ENCODE peak calls at places on chromosomes 1 and 21, in five cellular contexts. S is stimulated activated CD4-positive, alpha-beta T cell treated with anti-CD3 and anti-CD28 coated beads, Interleukin-2, amount 100 ng/mL, for 24 hours; M is KG1; J is kidney; A is stimulated activated CD8-positive, alpha-beta memory T cell treated with anti-CD3 and anti-CD28 coated beads, Interleukin-7, amount 100 ng/mL, for 1 hour. Z is an unnamed sample.
A peak's percentile ranks its signal among the peaks of the same experiment; 100 is the strongest.

GRCh38 chr1:111847519-111847918 is 91.8 kb downstream of the DDX20 start:
- DNase-seq in J (no peak), A (no peak), M (no peak), S (no peak), Z (no peak)

GRCh38 chr21:43818685-43819084 is 29.3 kb downstream of the RRP1 start:
- DNase-seq in S (no peak), J (peak; percentile 14), A (no peak), M (no peak), Z (peak; percentile 27)

GRCh38 chr1:217369996-217370551 is 260.8 kb downstream of the GPATCH2 start:
- DNase-seq in S (no peak), M (no peak), A (no peak), J (no peak), Z (no peak)

GRCh38 chr1:118185083-118185899 is at the start of gene SPAG17:
- DNase-seq in S (no peak), J (peak; percentile 93), A (no peak), M (no peak), Z (peak; percentile 64)

GRCh38 chr1:45522324-45523104 is 830 bp upstream of the PRDX1 start:
- DNase-seq in A (no peak), S (no peak), J (peak; percentile 77), M (no peak), Z (no peak)

GRCh38 chr1:220013497-220013896 is 32.8 kb downstream of the EPRS1 start:
- DNase-seq in A (no peak), M (no peak), S (no peak), J (no peak), Z (no peak)

GRCh38 chr1:115828101-115829022 is 12.6 kb downstream of the NHLH2 start:
- DNase-seq in S (no peak), J (no peak), M (no peak), A (no peak), Z (peak; percentile 74)

GRCh38 chr1:54421101-54421504 is 14.9 kb upstream of the SSBP3 start:
- DNase-seq in M (no peak), A (no peak), S (no peak), J (no peak), Z (no peak)

GRCh38 chr1:191240925-191241324 is 763.3 kb upstream of the BRINP3 start:
- DNase-seq in A (no peak), M (no peak), S (no peak), J (no peak), Z (no peak)

GRCh38 chr1:204072951-204073836 is at the start of gene SOX13:
- DNase-seq in M (peak; percentile 16), A (no peak), S (no peak), J (peak; percentile 97), Z (peak; percentile 91)

GRCh38 chr1:203072911-203073310 is 12.9 kb downstream of the MYOG start:
- DNase-seq in M (no peak), J (no peak), S (no peak), A (no peak), Z (no peak)

GRCh38 chr1:161367684-161368398 is at the start of gene CFAP126:
- DNase-seq in S (peak; percentile 24), A (no peak), J (peak; percentile 78), M (no peak), Z (no peak)

GRCh38 chr21:33598051-33598450 is 9.6 kb upstream of the DONSON start:
- DNase-seq in S (no peak), J (no peak), A (no peak), M (no peak), Z (no peak)

GRCh38 chr21:45305831-45306230 is 18.1 kb upstream of the POFUT2 start:
- DNase-seq in A (no peak), M (no peak), S (no peak), J (peak; percentile 28), Z (peak; percentile 47)

GRCh38 chr1:164949758-164950452 is 390.9 kb downstream of the PBX1 start:
- DNase-seq in M (no peak), J (no peak), A (no peak), S (no peak), Z (no peak)

GRCh38 chr1:202968895-202969295 is 1.8 kb upstream of the CYB5R1 start:
- DNase-seq in S (no peak), J (no peak), A (no peak), M (peak; percentile 89), Z (no peak)

GRCh38 chr1:19254416-19254815 is 2.8 kb downstream of the MRTO4 start:
- DNase-seq in M (no peak), S (no peak), J (no peak), A (no peak), Z (no peak)

GRCh38 chr1:66368261-66368660 is 165.7 kb upstream of the SGIP1 start:
- DNase-seq in S (no peak), A (no peak), J (no peak), M (no peak), Z (no peak)

GRCh38 chr1:110559157-110559556 is 40.2 kb upstream of the KCNA10 start:
- DNase-seq in J (no peak), M (no peak), S (no peak), A (no peak), Z (no peak)

GRCh38 chr1:20373764-20374163 is 83.1 kb downstream of the VWA5B1 start:
- DNase-seq in J (no peak), A (no peak), M (no peak), S (no peak), Z (no peak)

GRCh38 chr1:59692591-59692990 is 122.2 kb upstream of the HOOK1 start:
- DNase-seq in A (no peak), J (no peak), S (no peak), M (no peak), Z (peak; percentile 47)

GRCh38 chr1:212586429-212587303 is 21.9 kb upstream of the ATF3 start:
- DNase-seq in M (no peak), A (no peak), J (no peak), S (no peak), Z (no peak)

GRCh38 chr21:43639470-43640178 is 19.7 kb downstream of the HSF2BP start:
- DNase-seq in S (no peak), M (no peak), A (no peak), J (no peak), Z (no peak)

GRCh38 chr1:214548988-214549387 is 2.4 kb downstream of the PTPN14 start:
- DNase-seq in J (no peak), A (no peak), S (no peak), M (no peak), Z (no peak)

GRCh38 chr1:204294371-204294770 is 65.4 kb downstream of the PLEKHA6 start:
- DNase-seq in M (no peak), J (no peak), S (no peak), A (no peak), Z (no peak)

GRCh38 chr1:157181790-157182189 is 43.6 kb upstream of the ETV3 start:
- DNase-seq in M (no peak), S (no peak), A (no peak), J (no peak), Z (no peak)

GRCh38 chr21:17119466-17120297 is 393.2 kb upstream of the CXADR start:
- DNase-seq in M (no peak), S (no peak), A (no peak), J (no peak), Z (no peak)

GRCh38 chr1:25748531-25749205 is 51.3 kb upstream of the SELENON start:
- DNase-seq in M (no peak), S (no peak), A (no peak), J (no peak), Z (no peak)

GRCh38 chr1:200290010-200290685 is 119.7 kb downstream of the ZNF281 start:
- DNase-seq in S (no peak), M (no peak), A (no peak), J (no peak), Z (no peak)

GRCh38 chr1:58932820-58933598 is 149.2 kb upstream of the JUN start:
- DNase-seq in S (no peak), J (peak; percentile 93), A (no peak), M (no peak), Z (peak; percentile 58)

GRCh38 chr21:40671721-40672120 is 175.2 kb downstream of the DSCAM start:
- DNase-seq in J (no peak), M (no peak), A (no peak), S (no peak), Z (no peak)

GRCh38 chr1:71717186-71717585 is 565.2 kb downstream of the NEGR1 start:
- DNase-seq in S (no peak), M (no peak), A (no peak), J (no peak), Z (no peak)

GRCh38 chr1:33433509-33434362 is 2.8 kb upstream of the PHC2 start:
- DNase-seq in M (peak; percentile 43), J (peak; percentile 66), S (no peak), A (no peak), Z (no peak)

GRCh38 chr1:5611431-5611830 is 380.8 kb downstream of the NPHP4 start:
- DNase-seq in A (no peak), M (no peak), S (no peak), J (no peak), Z (no peak)

GRCh38 chr1:48492392-48492791 is 20.4 kb upstream of the SPATA6 start:
- DNase-seq in S (no peak), M (no peak), A (no peak), J (no peak), Z (no peak)

GRCh38 chr1:94648225-94649007 is 106.9 kb upstream of the F3 start:
- DNase-seq in J (peak; percentile 88), S (no peak), M (no peak), A (no peak), Z (peak; percentile 88)